ENCODE peak calls at places on chromosomes 16 and 17, in seven cellular contexts. Y, M, P, J, S, D and O are unnamed samples.

GRCh38 chr16:272633-273546 is 2.9 kb downstream of the RGS11 start:
- DNase-seq in D (peak; percentile 31), Y (no peak), S (no peak), P (no peak), J (no peak), M (no peak), O (no peak)

GRCh38 chr17:73720187-73720834 is 76.1 kb upstream of the SDK2 start:
- DNase-seq in M (no peak), Y (peak; percentile 54), P (no peak), D (no peak), S (no peak), J (no peak), O (no peak)

GRCh38 chr16:12257926-12258561 is 281.5 kb downstream of the SNX29 start:
- DNase-seq in S (no peak), D (peak; percentile 7), Y (peak; percentile 56), P (no peak), M (no peak), J (no peak), O (peak; percentile 57)

GRCh38 chr17:77325826-77326581 is 185.2 kb downstream of the SEC14L1 start:
- DNase-seq in M (no peak), Y (no peak), D (no peak), P (no peak), J (no peak), S (no peak), O (peak; percentile 26)

GRCh38 chr16:81136331-81137011 is 40.3 kb upstream of the GCSH start:
- DNase-seq in S (no peak), Y (no peak), D (no peak), P (no peak), M (no peak), J (no peak), O (no peak)

GRCh38 chr17:42363767-42364585 is 24.3 kb downstream of the STAT3 start:
- DNase-seq in J (no peak), M (peak; percentile 72), D (peak; percentile 44), Y (no peak), S (no peak), P (no peak), O (no peak)

GRCh38 chr16:80788016-80788415 is 16.4 kb downstream of the CDYL2 start:
- DNase-seq in P (no peak), J (no peak), M (no peak), S (no peak), D (no peak), Y (no peak), O (no peak)

GRCh38 chr16:69909043-69909442 is 42.1 kb upstream of the CLEC18A start:
- DNase-seq in J (no peak), M (no peak), P (no peak), S (no peak), D (no peak), Y (no peak), O (no peak)

GRCh38 chr16:23676924-23677480 is 1.7 kb upstream of the PLK1 start:
- DNase-seq in Y (no peak), P (no peak), D (no peak), J (no peak), M (no peak), S (no peak), O (no peak)

GRCh38 chr17:28570716-28571254 is 539 bp downstream of the PIGS start:
- DNase-seq in S (no peak), J (peak; percentile 63), P (peak; percentile 47), M (no peak), Y (peak; percentile 75), D (peak; percentile 20), O (peak; percentile 80)

GRCh38 chr16:85652431-85653221 is 36.1 kb downstream of the GINS2 start:
- DNase-seq in S (no peak), D (peak; percentile 70), Y (peak; percentile 28), M (peak; percentile 38), P (peak; percentile 66), J (no peak), O (no peak)

GRCh38 chr16:2015947-2016208 is 3.7 kb upstream of the NPW start:
- DNase-seq in D (no peak), P (no peak), S (no peak), Y (no peak), J (no peak), M (no peak), O (no peak)

GRCh38 chr16:23333962-23334361 is 31.9 kb downstream of the SCNN1B start:
- DNase-seq in M (no peak), J (no peak), Y (peak; percentile 21), D (no peak), P (no peak), S (no peak), O (no peak)

GRCh38 chr16:11106726-11107125 is 149.3 kb downstream of the SOCS1 start:
- DNase-seq in Y (no peak), S (no peak), J (no peak), P (no peak), D (no peak), M (no peak), O (no peak)

GRCh38 chr16:27475561-27475960 is 73.6 kb downstream of the IL21R start:
- DNase-seq in M (peak; percentile 95), J (no peak), P (peak; percentile 85), D (no peak), S (no peak), Y (no peak), O (no peak)

GRCh38 chr17:66522591-66523272 is 220.3 kb downstream of the PRKCA start:
- DNase-seq in J (no peak), S (no peak), P (peak; percentile 20), M (peak; percentile 79), Y (no peak), D (no peak), O (no peak)

GRCh38 chr16:86702824-86703588 is 124.7 kb downstream of the FOXL1 start:
- DNase-seq in Y (no peak), D (no peak), S (no peak), P (no peak), M (no peak), J (no peak), O (no peak)

GRCh38 chr17:45425125-45425983 is 7.3 kb downstream of the ARHGAP27 start:
- DNase-seq in S (no peak), Y (peak; percentile 98), D (peak; percentile 94), J (peak; percentile 82), P (peak; percentile 84), M (peak; percentile 74), O (peak; percentile 98)

GRCh38 chr16:48605518-48606110 is 4.4 kb downstream of the N4BP1 start:
- DNase-seq in P (no peak), J (no peak), Y (no peak), M (no peak), S (no peak), D (no peak), O (no peak)

GRCh38 chr17:43578699-43579569 is 32.8 kb upstream of the ETV4 start:
- DNase-seq in P (peak; percentile 81), S (no peak), J (no peak), M (peak; percentile 85), D (peak; percentile 92), Y (no peak), O (peak; percentile 70)

GRCh38 chr16:31880322-31880979 is 6.8 kb downstream of the ZNF267 start:
- DNase-seq in P (peak; percentile 80), J (no peak), Y (peak; percentile 64), D (peak; percentile 16), M (peak; percentile 80), S (no peak), O (no peak)

DNA sequence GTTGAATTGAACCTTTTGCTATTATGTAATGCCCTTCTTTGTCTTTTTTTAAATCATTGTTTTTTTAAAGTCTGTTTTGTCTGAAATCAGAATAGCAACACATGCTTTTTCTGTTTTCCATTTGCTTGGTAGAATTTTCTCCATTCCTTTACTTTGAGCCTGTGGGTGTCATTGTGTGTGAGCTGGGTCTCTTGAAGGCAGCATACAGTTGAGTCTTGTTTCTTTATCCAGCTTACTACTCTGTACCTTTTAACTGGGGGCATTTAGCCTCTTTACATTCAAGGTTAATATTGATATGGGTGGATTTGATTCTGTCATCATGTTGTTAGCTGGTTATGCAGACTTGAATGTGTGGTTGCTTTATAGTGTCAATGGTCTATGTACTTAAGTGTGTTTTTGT is 292.0 kb downstream of the MAP2K4 start:
- DNase-seq in J (no peak), Y (no peak), P (no peak), S (no peak), M (no peak), D (no peak), O (no peak)
- H4K8ac ChIP-seq in J (no peak overlapping the region), Y (no peak overlapping the region), P (no peak overlapping the region), S (no peak overlapping the region), M (no peak overlapping the region), D (no peak overlapping the region), O (no peak overlapping the region)

DNA sequence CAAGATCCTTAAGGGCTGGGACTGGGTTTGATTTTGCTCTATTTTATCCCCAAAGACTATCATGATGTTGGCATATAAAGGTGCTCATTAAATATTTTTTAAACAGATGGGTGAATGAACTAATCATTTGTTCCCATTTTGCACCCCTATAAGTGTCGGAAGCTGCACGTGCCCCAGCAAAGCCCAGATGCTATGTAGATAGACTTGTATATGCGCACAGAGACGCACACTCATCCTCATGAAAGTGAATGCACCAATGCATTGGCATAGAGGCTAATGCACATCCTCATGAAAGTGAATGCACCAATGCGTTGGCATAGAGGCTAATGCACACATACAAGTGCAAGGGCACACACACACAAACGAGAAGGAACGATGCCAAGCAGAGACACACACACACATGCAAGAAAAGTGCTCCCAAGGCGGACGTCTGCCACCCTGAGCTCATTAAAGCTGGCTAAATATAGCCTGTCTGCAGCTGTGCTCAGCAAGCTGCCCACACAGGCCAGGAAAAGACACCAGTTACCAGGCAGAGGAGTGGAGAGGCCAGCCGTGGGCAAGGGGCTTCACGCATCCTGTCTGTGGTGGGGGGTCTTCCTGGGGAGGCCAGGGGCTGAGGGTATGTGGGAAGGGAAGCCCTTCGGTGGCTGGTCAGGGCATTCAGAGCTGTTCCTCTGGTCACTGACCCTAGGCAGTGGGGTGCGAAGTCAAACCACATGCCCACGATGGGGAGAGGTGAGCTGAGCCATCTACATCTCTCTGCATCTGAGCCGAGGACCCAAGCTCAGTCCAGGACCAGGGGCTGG is 52.6 kb downstream of the PIMREG start:
- DNase-seq in P (no peak), S (no peak), D (no peak), J (no peak), M (no peak), Y (no peak), O (peak; percentile 38)
- H3K4ac ChIP-seq in P (no peak overlapping the region), S (no peak overlapping the region), D (no peak overlapping the region), J (peak overlapping the region; percentile 6), M (no peak overlapping the region), Y (no peak overlapping the region), O (no peak overlapping the region)

GRCh38 chr16:79408355-79408754 is 192.2 kb downstream of the MAF start:
- DNase-seq in J (no peak), P (no peak), Y (no peak), D (no peak), S (no peak), M (no peak), O (no peak)
- H3K4me2 ChIP-seq in J (no peak overlapping the region), P (no peak overlapping the region), Y (no peak overlapping the region), D (no peak overlapping the region), S (no peak overlapping the region), M (no peak overlapping the region), O (no peak overlapping the region)

GRCh38 chr17:50536683-50537646 is 4.4 kb downstream of the EPN3 start:
- DNase-seq in Y (no peak), M (no peak), J (no peak), S (no peak), D (no peak), P (no peak), O (no peak)

GRCh38 chr17:50534979-50535326 is 2.4 kb downstream of the EPN3 start:
- DNase-seq in J (no peak), D (no peak), P (no peak), M (no peak), S (no peak), Y (no peak), O (no peak)

GRCh38 chr17:50534222-50534978 is 1.9 kb downstream of the EPN3 start:
- DNase-seq in D (peak; percentile 69), M (no peak), Y (peak; percentile 62), J (peak; percentile 74), P (peak; percentile 34), S (no peak), O (peak; percentile 76)

GRCh38 chr17:50533720-50534148 is 1.2 kb downstream of the EPN3 start:
- DNase-seq in Y (no peak), J (peak; percentile 69), D (no peak), M (peak; percentile 33), S (no peak), P (no peak), O (no peak)

GRCh38 chr17:50535407-50535806 is 2.9 kb downstream of the EPN3 start:
- DNase-seq in J (no peak), S (no peak), D (no peak), P (no peak), M (no peak), Y (no peak), O (no peak)
- H4K8ac ChIP-seq in J (no peak overlapping the region), S (no peak overlapping the region), D (no peak overlapping the region), P (no peak overlapping the region), M (no peak overlapping the region), Y (no peak overlapping the region), O (no peak overlapping the region)